ENCODE peak calls at places on chromosomes 13 and 19, in six cellular contexts. T, R, V, N, I and Z are unnamed samples.

GRCh38 chr13:23741879-23742510 is 147.2 kb downstream of the MIPEP start:
- DNase-seq in R (no peak), I (no peak), V (no peak), N (no peak), T (no peak), Z (no peak)

GRCh38 chr19:27738569-27739193 is 1474.3 kb downstream of the UQCRFS1 start:
- DNase-seq in I (no peak), R (no peak), N (no peak), T (peak), V (no peak), Z (no peak)

GRCh38 chr19:31534231-31534630 is 185.0 kb upstream of the TSHZ3 start:
- DNase-seq in N (no peak), R (no peak), V (no peak), T (no peak), I (no peak), Z (no peak)

GRCh38 chr19:15265849-15266248 is 33.6 kb upstream of the EPHX3 start:
- DNase-seq in R (no peak), I (no peak), N (peak), T (peak), V (peak), Z (no peak)

GRCh38 chr13:97889803-97890202 is 63.7 kb upstream of the IPO5 start:
- DNase-seq in I (no peak), R (no peak), V (no peak), T (no peak), N (peak), Z (no peak)

GRCh38 chr13:33723772-33724435 is 94.0 kb upstream of the RFC3 start:
- DNase-seq in R (peak), V (peak), N (peak), I (peak), T (peak), Z (peak)

GRCh38 chr13:109584844-109585361 is 201.5 kb downstream of the IRS2 start:
- DNase-seq in I (no peak), T (no peak), N (no peak), V (no peak), R (no peak), Z (no peak)

GRCh38 chr13:78147905-78148304 is 229.3 kb upstream of the EDNRB start:
- DNase-seq in I (peak), N (no peak), T (peak), V (peak), R (no peak), Z (no peak)

GRCh38 chr19:35585844-35586243 is at the start of gene PMIS2:
- DNase-seq in T (no peak), R (no peak), I (no peak), N (no peak), V (no peak), Z (no peak)

GRCh38 chr13:51202477-51203046 is 19.6 kb upstream of the FAM124A start:
- DNase-seq in T (no peak), V (no peak), N (no peak), R (no peak), I (peak), Z (no peak)

GRCh38 chr13:53073711-53074110 is 45.1 kb downstream of the OLFM4 start:
- DNase-seq in V (no peak), I (no peak), R (no peak), N (no peak), T (no peak), Z (no peak)

GRCh38 chr19:12983561-12984142 is 11.6 kb upstream of the NFIX start:
- DNase-seq in V (peak), N (peak), T (peak), R (peak), I (peak), Z (no peak)

GRCh38 chr13:37342205-37342604 is 236.7 kb upstream of the CSNK1A1L start:
- DNase-seq in T (no peak), V (no peak), N (peak), R (peak), I (no peak), Z (no peak)

GRCh38 chr19:38735257-38735686 is 9.0 kb downstream of the CAPN12 start:
- DNase-seq in I (no peak), R (peak), T (peak), V (no peak), N (peak), Z (no peak)

GRCh38 chr13:81326913-81327312 is 986.0 kb upstream of the SPRY2 start:
- DNase-seq in I (peak), V (no peak), T (no peak), N (no peak), R (no peak), Z (no peak)

GRCh38 chr13:81395368-81395767 is 1054.4 kb upstream of the SPRY2 start:
- DNase-seq in R (no peak), T (no peak), I (no peak), N (no peak), V (peak), Z (no peak)

GRCh38 chr19:43544077-43544476 is 11.1 kb downstream of the ZNF575 start:
- DNase-seq in N (no peak), I (no peak), V (no peak), R (no peak), T (no peak), Z (no peak)

GRCh38 chr19:33755314-33756020 is 41.2 kb upstream of the KCTD15 start:
- DNase-seq in V (no peak), T (no peak), R (no peak), I (no peak), N (no peak), Z (no peak)

GRCh38 chr19:41641879-41642485 is 15.1 kb upstream of the CEACAM4 start:
- DNase-seq in N (no peak), R (peak), I (peak), V (peak), T (peak), Z (peak)

GRCh38 chr19:374183-374885 is 29.7 kb upstream of the MIER2 start:
- DNase-seq in I (peak), R (no peak), N (no peak), T (peak), V (no peak), Z (no peak)

GRCh38 chr13:19810996-19811881 is 28.5 kb upstream of the PSPC1 start:
- DNase-seq in R (no peak), V (peak), I (no peak), N (no peak), T (no peak), Z (no peak)

GRCh38 chr13:68304287-68304893 is 1074.3 kb upstream of the PCDH9 start:
- DNase-seq in R (no peak), T (peak), V (peak), I (peak), N (no peak), Z (peak)

GRCh38 chr19:7301525-7301924 is 7.3 kb upstream of the INSR start:
- DNase-seq in I (no peak), R (no peak), N (no peak), T (no peak), V (no peak), Z (no peak)

GRCh38 chr19:38264486-38265212 is at the start of gene SPINT2:
- DNase-seq in R (peak), T (no peak), I (no peak), N (peak), V (no peak), Z (no peak)

GRCh38 chr19:10816691-10817090 is 19.3 kb downstream of the TMED1 start:
- DNase-seq in I (no peak), T (no peak), V (no peak), R (no peak), N (no peak), Z (no peak)
- H3K4me3 ChIP-seq in I (no peak), T (no peak), V (no peak), R (no peak), N (peak), Z (peak)

DNA sequence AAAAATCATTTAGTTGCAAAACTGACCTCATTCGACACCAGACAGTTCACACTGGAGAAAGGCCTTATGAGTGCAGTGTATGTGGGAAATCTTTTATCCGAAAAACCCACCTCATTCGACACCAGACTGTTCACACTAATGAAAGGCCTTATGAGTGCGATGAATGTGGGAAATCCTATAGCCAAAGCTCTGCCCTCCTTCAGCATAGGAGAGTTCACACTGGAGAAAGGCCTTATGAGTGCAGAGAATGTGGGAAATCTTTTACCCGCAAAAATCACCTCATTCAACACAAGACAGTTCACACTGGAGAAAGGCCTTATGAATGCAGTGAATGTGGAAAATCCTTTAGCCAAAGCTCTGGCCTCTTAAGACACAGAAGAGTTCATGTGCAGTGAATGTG is 7.1 kb upstream of the ZNF134 start:
- DNase-seq in N (no peak), T (no peak), R (no peak), V (no peak), I (no peak), Z (no peak)
- H3K4me3 ChIP-seq in N (no peak), T (no peak), R (no peak), V (no peak), I (no peak), Z (no peak)

DNA sequence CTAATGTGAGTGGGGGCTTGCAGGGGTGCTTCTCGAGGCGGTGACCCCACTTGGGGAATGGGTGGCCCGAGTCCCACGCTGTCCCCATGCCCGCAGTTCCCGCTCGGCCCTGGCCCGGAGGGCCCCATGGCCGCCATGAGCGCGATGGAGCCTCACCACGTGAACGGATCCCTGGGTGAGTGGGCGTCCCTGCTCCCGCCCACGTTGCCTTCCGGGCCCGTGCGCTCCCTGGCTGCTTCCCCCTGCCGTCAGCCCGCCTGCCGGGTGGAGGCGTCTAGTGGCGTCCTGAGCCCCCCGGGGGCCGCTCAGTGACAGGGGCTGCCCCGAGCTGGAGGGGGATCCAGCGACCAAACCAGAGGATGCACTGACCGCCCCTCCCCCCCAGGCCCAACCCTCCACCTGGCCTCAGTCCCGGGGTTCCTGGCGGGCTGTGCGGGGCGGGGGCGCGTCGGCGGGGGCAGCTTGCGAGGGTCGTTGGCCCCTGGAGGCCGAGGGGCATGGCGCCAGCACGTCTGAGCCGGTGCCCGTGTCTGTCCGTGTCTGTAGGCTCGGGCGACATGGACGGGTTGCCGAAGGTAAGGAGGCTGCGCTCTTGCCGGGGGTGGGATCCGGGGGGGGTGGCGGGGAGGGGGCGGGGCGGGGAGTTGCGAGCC is 4.8 kb downstream of the ISYNA1 start:
- DNase-seq in T (no peak), R (peak), N (peak), I (no peak), V (peak), Z (no peak)
- H3K4me3 ChIP-seq in T (peak), R (no peak), N (peak), I (peak), V (peak), Z (peak)

DNA sequence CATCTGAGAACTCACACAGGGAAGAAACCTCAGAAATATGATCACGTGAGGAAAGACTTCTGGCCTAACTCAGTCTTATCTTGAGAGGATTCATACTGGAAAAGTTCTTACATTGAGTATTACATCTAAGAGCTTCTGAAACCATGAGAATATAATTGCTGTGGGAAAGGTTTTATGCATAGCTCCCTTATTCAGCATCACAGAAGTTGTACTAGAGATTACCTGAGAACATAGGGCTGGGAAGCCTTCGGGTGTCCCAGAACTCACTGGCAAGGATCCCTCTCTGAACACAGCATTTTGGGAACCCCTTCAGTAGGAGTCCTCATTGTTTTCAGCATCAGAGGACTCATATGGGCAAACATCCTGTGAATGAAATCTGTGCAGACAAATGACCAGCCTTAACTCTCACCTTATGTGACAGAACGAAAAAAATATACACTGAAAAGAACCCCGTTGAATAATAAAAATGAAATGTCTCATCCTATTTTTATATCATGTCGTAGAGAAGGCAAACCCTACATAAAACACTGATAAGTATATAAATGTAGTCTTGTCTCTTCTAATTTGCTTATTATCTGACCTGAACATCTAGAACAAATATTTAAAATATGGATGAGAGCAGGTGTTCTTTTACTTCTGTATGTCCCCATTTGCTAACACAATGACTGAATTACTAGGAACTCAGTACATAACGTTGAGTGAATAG is 14.2 kb downstream of the ZNF274 start:
- DNase-seq in V (peak), T (peak), R (no peak), N (no peak), I (peak), Z (no peak)
- H3K4me3 ChIP-seq in V (no peak), T (no peak), R (peak), N (no peak), I (no peak), Z (no peak)

GRCh38 chr19:11807099-11807380 is 7.0 kb upstream of the ZNF440 start:
- DNase-seq in N (no peak), V (no peak), T (no peak), R (no peak), I (no peak), Z (no peak)
- H3K4me3 ChIP-seq in N (no peak), V (no peak), T (no peak), R (no peak), I (no peak), Z (no peak)

DNA sequence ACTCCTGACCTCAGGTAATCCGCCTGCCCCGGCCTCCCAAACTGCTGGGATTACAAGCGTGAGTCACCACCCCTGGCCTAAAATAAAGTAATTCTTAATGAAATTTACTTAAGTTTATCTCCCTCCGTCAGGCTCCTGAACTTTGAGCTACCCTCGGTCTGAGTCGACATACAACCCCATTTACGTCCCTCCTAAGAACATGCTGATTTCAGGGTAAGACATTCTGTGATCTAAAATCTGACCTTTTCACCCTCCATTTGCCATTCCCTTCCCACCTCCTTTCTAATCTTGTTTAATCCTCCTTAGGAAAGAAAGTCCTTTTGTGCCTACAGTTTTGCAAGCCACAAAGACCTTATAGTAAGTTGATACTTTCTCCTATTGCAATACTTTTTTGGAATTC is 143.4 kb downstream of the ZNF737 start:
- DNase-seq in V (no peak), I (no peak), T (no peak), R (no peak), N (no peak), Z (no peak)
- H3K4me3 ChIP-seq in V (no peak), I (no peak), T (no peak), R (no peak), N (peak), Z (no peak)

GRCh38 chr19:1747285-1748114 is 5.8 kb upstream of the ONECUT3 start:
- DNase-seq in I (peak), T (peak), N (no peak), R (peak), V (peak), Z (no peak)

GRCh38 chr19:1744822-1745563 is 8.3 kb upstream of the ONECUT3 start:
- DNase-seq in T (no peak), I (no peak), N (no peak), R (peak), V (no peak), Z (no peak)

GRCh38 chr19:1745589-1746031 is 7.7 kb upstream of the ONECUT3 start:
- DNase-seq in V (peak), N (no peak), R (peak), T (no peak), I (no peak), Z (no peak)

GRCh38 chr19:1748115-1748702 is 5.1 kb upstream of the ONECUT3 start:
- DNase-seq in I (no peak), N (peak), T (no peak), R (peak), V (no peak), Z (no peak)

GRCh38 chr19:1746401-1747284 is 6.7 kb upstream of the ONECUT3 start:
- DNase-seq in I (peak), R (peak), V (peak), N (no peak), T (peak), Z (no peak)
- H3K4me3 ChIP-seq in I (peak), R (no peak), V (no peak), N (no peak), T (peak), Z (no peak)

GRCh38 chr13:44437356-44438233 is 64.0 kb downstream of the SERP2 start:
- DNase-seq in N (no peak), I (peak), T (peak), V (peak), R (no peak), Z (no peak)
- H3K4me3 ChIP-seq in N (peak), I (peak), T (peak), V (peak), R (no peak), Z (peak)

GRCh38 chr13:101218484-101218883 is 197.8 kb downstream of the NALCN start:
- DNase-seq in N (no peak), T (peak), R (no peak), I (peak), V (no peak), Z (no peak)
- H3K4me3 ChIP-seq in N (no peak), T (no peak), R (no peak), I (no peak), V (no peak), Z (no peak)

GRCh38 chr19:14150041-14150769 is 13.8 kb upstream of the ASF1B start:
- DNase-seq in V (no peak), T (no peak), R (no peak), I (no peak), N (no peak), Z (no peak)

GRCh38 chr19:14149011-14149410 is 12.6 kb upstream of the ASF1B start:
- DNase-seq in I (no peak), T (no peak), R (no peak), V (no peak), N (no peak), Z (no peak)

GRCh38 chr19:14150770-14151661 is 14.6 kb upstream of the ASF1B start:
- DNase-seq in N (no peak), T (no peak), R (no peak), I (no peak), V (no peak), Z (no peak)

GRCh38 chr19:14147797-14148605 is 11.6 kb upstream of the ASF1B start:
- DNase-seq in I (peak), R (no peak), T (peak), V (peak), N (peak), Z (no peak)

GRCh38 chr19:14149509-14149994 is 13.2 kb upstream of the ASF1B start:
- DNase-seq in V (peak), N (peak), R (peak), I (peak), T (no peak), Z (no peak)
- H3K4me3 ChIP-seq in V (no peak), N (peak), R (peak), I (no peak), T (no peak), Z (peak)